ENCODE peak calls at places on chromosome 22, in six cellular contexts. M is GM12891, A is K562, I is H1, Y is HepG2, E is GM12878. O is an unnamed sample.

GRCh38 chr22:44281706-44282637 is 30.8 kb downstream of the SHISAL1 start:
- DNase-seq in M (no peak), A (no peak), I (no peak), Y (no peak), E (no peak), O (no peak)

GRCh38 chr22:36328635-36329216 is 59.0 kb downstream of the MYH9 start:
- DNase-seq in M (no peak), A (peak), I (no peak), Y (no peak), E (peak), O (no peak)

GRCh38 chr22:36790648-36791047 is 14.7 kb upstream of the IFT27 start:
- DNase-seq in M (peak), A (peak), I (no peak), Y (no peak), E (no peak), O (no peak)

GRCh38 chr22:19756288-19757128 is 4.1 kb upstream of the TBX1 start:
- DNase-seq in M (peak), A (peak), I (no peak), Y (peak), E (no peak), O (peak)

GRCh38 chr22:31646186-31647019 is 15.6 kb downstream of the PISD start:
- DNase-seq in M (no peak), A (peak), I (no peak), Y (peak), E (no peak), O (no peak)

GRCh38 chr22:19825016-19825339 is 29.7 kb downstream of the GNB1L start:
- DNase-seq in M (no peak), A (no peak), I (no peak), Y (no peak), E (no peak), O (no peak)

GRCh38 chr22:42256930-42257329 is 13.5 kb downstream of the TCF20 start:
- DNase-seq in M (no peak), A (no peak), I (no peak), Y (no peak), E (no peak), O (no peak)

GRCh38 chr22:18970180-18970947 is 34.3 kb upstream of the PRODH start:
- DNase-seq in M (no peak), A (peak), I (no peak), Y (no peak), E (no peak), O (no peak)

GRCh38 chr22:38316340-38317236 is 645 bp downstream of the CSNK1E start:
- DNase-seq in M (peak), A (peak), I (no peak), Y (no peak), E (no peak), O (peak)

GRCh38 chr22:33018232-33018864 is 39.8 kb downstream of the SYN3 start:
- DNase-seq in M (peak), A (peak), I (peak), Y (peak), E (peak), O (no peak)

GRCh38 chr22:17218341-17218740 is 894 bp downstream of the ADA2 start:
- DNase-seq in M (no peak), A (no peak), I (no peak), Y (no peak), E (no peak), O (no peak)

GRCh38 chr22:23772315-23773246 is at the start of gene MMP11:
- DNase-seq in M (peak), A (peak), I (no peak), Y (no peak), E (no peak), O (peak)

GRCh38 chr22:46070215-46070721 is 80.1 kb upstream of the PPARA start:
- DNase-seq in M (no peak), A (no peak), I (no peak), Y (peak), E (no peak), O (no peak)

GRCh38 chr22:48434156-48434867 is 1393.4 kb downstream of the BRD1 start:
- DNase-seq in M (no peak), A (no peak), I (no peak), Y (no peak), E (no peak), O (no peak)

GRCh38 chr22:37284807-37285355 is 2.6 kb downstream of the CYTH4 start:
- DNase-seq in M (peak), A (no peak), I (no peak), Y (no peak), E (peak), O (peak)

GRCh38 chr22:20424937-20425587 is 12.6 kb downstream of the SCARF2 start:
- DNase-seq in M (no peak), A (no peak), I (no peak), Y (no peak), E (no peak), O (no peak)

GRCh38 chr22:39967996-39968968 is 8.1 kb downstream of the TMA7B start:
- DNase-seq in M (no peak), A (no peak), I (no peak), Y (no peak), E (no peak), O (no peak)

GRCh38 chr22:39965749-39966148 is 5.6 kb downstream of the TMA7B start:
- DNase-seq in M (no peak), A (peak), I (no peak), Y (no peak), E (no peak), O (no peak)

GRCh38 chr22:39966522-39966921 is 6.3 kb downstream of the TMA7B start:
- DNase-seq in M (no peak), A (no peak), I (no peak), Y (no peak), E (no peak), O (no peak)

GRCh38 chr22:39970742-39971141 is 10.5 kb downstream of the TMA7B start:
- DNase-seq in M (no peak), A (no peak), I (no peak), Y (no peak), E (no peak), O (no peak)

DNA sequence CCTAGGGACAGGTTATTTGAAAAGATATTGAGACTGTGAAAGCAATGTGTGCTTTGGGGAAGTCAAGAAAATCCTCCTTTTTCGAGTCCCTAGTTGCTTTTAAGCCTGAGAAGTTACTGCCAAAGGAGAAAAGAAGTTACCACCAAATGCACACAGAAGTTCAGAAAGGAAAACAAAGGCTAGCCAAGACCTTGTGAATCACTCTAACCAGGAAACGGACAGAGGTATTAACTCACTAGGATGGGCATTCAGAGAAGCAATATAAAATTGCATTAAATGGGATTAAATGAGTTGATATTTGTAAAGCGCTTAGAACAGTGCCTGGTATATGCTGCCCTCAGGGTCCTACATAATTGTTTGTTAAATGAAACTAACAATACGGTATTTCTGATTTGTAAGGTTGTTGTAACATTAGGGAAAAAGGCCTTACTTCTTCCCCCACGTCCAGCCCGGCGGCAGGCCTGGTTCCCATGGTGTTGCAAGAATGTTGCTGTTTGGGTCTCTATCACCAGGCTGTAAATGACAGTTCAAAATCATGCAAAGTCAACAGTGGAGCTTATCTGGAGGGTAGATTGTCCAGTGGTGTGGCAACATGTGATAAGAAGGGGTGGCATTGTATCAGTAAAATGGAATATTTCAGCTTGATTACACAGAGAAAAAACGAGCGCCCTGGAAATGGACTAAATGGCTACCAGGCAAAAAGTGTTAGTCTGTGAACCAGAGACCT is 7.1 kb downstream of the TMA7B start:
- DNase-seq in M (no peak), A (peak), I (no peak), Y (no peak), E (no peak), O (no peak)
- TF ChIP-seq POLR2A in M (no peak), A (no peak), I (no peak), Y (no peak), E (no peak), O (no peak)

DNA sequence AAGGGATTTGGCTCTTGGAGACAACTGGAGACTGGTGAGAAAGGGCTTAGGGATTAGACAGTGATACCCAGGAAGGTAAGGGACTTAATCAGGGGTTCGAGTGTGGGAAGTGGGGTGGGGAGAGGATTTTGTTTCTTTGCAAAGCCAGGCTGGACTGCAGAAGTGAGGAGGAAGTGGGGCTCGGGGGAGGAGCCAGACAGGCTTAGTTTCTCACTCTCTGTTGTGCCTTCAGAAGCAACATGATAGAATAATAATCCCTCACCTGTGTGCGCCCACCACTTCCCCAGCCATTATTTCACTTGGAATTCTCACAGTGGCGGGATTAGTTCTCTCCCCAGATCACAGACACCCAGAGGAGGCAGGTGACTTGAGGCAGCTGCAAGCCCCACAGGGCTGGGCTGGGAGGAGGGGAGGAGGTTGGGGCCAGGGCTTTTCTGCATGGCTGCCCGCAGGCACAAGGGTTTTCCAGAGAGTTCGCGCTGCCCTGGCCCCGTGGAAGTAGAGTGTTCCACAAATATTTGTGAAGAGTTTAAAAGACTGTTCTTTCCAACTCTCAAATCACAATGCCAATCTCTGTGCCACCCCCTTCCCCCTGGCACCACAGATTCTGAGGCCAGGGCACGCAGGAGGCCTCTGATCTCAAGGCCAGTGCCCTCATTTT is 4.0 kb upstream of the SEC14L2 start:
- DNase-seq in M (no peak), A (no peak), I (no peak), Y (no peak), E (no peak), O (no peak)
- TF ChIP-seq TAF1 in M (no peak), A (no peak), I (no peak), Y (no peak), E (no peak), O (no peak)

DNA sequence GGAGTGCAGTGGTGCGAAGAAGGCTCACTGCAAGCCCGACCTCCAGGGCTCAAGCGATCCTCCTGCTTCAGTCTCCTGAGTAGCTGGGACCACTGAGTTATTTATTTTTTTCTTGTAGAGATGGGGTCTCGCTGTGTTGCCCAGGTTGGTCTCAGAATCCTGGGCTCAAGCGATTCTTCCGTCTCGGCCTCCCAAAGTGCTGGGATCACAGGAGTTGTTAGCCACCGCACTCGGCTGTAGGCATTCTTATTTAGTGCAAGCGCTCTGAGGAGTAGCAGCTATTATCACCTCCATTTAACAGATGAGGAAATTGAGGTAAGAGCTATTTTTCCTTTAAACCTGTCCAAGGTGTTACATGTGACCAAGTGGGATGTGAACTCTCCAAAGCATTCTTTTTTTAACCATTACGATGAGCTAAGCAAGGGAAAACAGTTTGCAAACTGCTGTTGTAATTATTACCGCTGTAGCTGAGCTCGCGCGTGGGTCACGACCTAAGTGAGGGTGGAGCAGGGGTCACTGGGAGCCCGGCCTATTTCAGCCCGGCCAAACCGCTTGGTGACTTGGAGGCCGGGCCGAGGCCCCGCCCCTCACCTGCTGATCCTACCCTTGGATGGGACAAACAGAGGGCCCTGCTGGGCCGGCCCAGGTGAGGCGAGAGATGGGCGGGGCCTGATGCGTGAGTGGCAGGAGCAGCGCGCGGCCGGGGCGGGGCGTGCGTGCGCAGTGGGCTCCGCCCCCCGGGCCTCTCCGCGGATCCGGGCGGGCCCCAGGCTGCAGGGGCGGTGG is 449 bp upstream of the KREMEN1 start:
- DNase-seq in M (peak), A (peak), I (peak), Y (peak), E (no peak), O (peak)
- TF ChIP-seq POLR2AphosphoS5 in M (no peak), A (no peak), I (no peak), Y (no peak), E (no peak), O (no peak)

DNA sequence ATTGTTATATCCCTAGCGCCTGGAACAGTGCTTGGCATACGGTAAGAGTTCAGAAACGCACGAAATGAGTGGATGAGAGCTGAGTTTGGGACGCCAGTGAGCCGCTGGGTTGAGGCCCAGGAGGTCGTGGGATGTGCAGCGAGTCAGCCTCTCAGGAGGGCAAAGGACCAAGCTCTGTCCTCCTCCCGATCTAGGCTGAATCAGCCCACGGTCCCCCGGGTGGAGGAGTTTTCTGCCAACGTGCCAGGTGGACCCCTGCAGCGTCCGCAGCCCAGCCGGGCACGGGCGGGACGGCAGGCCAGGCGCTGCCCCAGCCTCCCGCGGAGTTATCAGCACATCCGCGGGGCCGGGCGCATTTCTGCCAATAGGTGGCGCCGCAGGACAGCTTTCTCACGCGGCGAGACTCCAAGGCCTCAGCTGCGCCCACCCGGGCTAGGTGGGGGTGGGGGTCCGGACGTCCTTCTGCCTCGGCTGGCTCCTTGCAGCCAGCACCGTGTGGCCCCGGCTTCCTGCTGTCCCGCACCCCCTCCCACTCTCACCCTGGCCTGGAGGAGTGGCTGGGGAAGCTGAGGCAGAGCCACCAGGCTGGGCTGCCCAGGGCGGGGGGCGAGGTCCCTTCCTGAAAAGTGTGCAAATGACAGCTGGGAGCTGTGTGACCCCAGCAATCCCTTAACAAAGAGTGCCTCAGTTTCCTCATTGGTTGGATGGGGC is 2.2 kb upstream of the RPS19BP1 start:
- DNase-seq in M (peak), A (peak), I (no peak), Y (peak), E (no peak), O (peak)
- TF ChIP-seq POLR2A in M (no peak), A (no peak), I (no peak), Y (no peak), E (no peak), O (no peak)

GRCh38 chr22:41140365-41140957 is 48.1 kb downstream of the EP300 start:
- DNase-seq in M (no peak), A (no peak), I (no peak), Y (no peak), E (no peak), O (no peak)
- TF ChIP-seq TAF1 in M (no peak), A (no peak), I (no peak), Y (no peak), E (no peak), O (no peak)

GRCh38 chr22:50719814-50720300 is 18.1 kb upstream of the ACR start:
- DNase-seq in M (no peak), A (no peak), I (no peak), Y (no peak), E (no peak), O (no peak)
- TF ChIP-seq POLR2AphosphoS5 in M (no peak), A (no peak), I (no peak), Y (no peak), E (no peak), O (no peak)

O was measured in GM12892.